ENCODE peak calls at places on chromosomes 16 and 17, in seven cellular contexts. One of them, this sample, is unnamed.

GRCh38 chr17:45019177-45019711 is 32.2 kb downstream of the DCAKD start:
- DNase-seq in heart left ventricle: peak
- DNase-seq in lower leg skin: no peak
- DNase-seq in stimulated activated naive CD4-positive, alpha-beta T cell: peak
- DNase-seq in MM.1S: peak
- DNase-seq in HT-29: peak
- DNase-seq in skeletal muscle cell: no peak
- DNase-seq in this sample: peak

GRCh38 chr17:57834146-57834741 is 15.6 kb downstream of the MRPS23 start:
- DNase-seq in heart left ventricle: peak
- DNase-seq in stimulated activated naive CD4-positive, alpha-beta T cell: no peak
- DNase-seq in lower leg skin: no peak
- DNase-seq in MM.1S: no peak
- DNase-seq in HT-29: peak
- DNase-seq in skeletal muscle cell: no peak
- DNase-seq in this sample: no peak

GRCh38 chr16:69064164-69064563 is 41.3 kb upstream of the HAS3 start:
- DNase-seq in skeletal muscle cell: no peak
- DNase-seq in stimulated activated naive CD4-positive, alpha-beta T cell: no peak
- DNase-seq in heart left ventricle: no peak
- DNase-seq in MM.1S: no peak
- DNase-seq in HT-29: no peak
- DNase-seq in lower leg skin: no peak
- DNase-seq in this sample: no peak

GRCh38 chr16:88527186-88527936 is 42.8 kb upstream of the ZC3H18 start:
- DNase-seq in stimulated activated naive CD4-positive, alpha-beta T cell: peak
- DNase-seq in heart left ventricle: peak
- DNase-seq in skeletal muscle cell: no peak
- DNase-seq in lower leg skin: no peak
- DNase-seq in MM.1S: no peak
- DNase-seq in HT-29: peak
- DNase-seq in this sample: peak

GRCh38 chr17:79607941-79608728 is 2.7 kb downstream of the RBFOX3 start:
- DNase-seq in lower leg skin: no peak
- DNase-seq in MM.1S: no peak
- DNase-seq in HT-29: peak
- DNase-seq in heart left ventricle: no peak
- DNase-seq in skeletal muscle cell: no peak
- DNase-seq in stimulated activated naive CD4-positive, alpha-beta T cell: no peak
- DNase-seq in this sample: no peak

GRCh38 chr16:57534881-57535658 is 1.3 kb downstream of the CCDC102A start:
- DNase-seq in HT-29: no peak
- DNase-seq in MM.1S: no peak
- DNase-seq in lower leg skin: peak
- DNase-seq in skeletal muscle cell: no peak
- DNase-seq in stimulated activated naive CD4-positive, alpha-beta T cell: no peak
- DNase-seq in heart left ventricle: no peak
- DNase-seq in this sample: no peak

GRCh38 chr16:83994087-83994486 is 26.0 kb downstream of the NECAB2 start:
- DNase-seq in MM.1S: no peak
- DNase-seq in skeletal muscle cell: peak
- DNase-seq in HT-29: peak
- DNase-seq in heart left ventricle: no peak
- DNase-seq in lower leg skin: no peak
- DNase-seq in stimulated activated naive CD4-positive, alpha-beta T cell: no peak
- DNase-seq in this sample: no peak

GRCh38 chr17:71118039-71118438 is 948.7 kb downstream of the KCNJ2 start:
- DNase-seq in HT-29: peak
- DNase-seq in MM.1S: peak
- DNase-seq in skeletal muscle cell: no peak
- DNase-seq in stimulated activated naive CD4-positive, alpha-beta T cell: no peak
- DNase-seq in lower leg skin: no peak
- DNase-seq in heart left ventricle: no peak
- DNase-seq in this sample: no peak

GRCh38 chr17:77462101-77462500 is 321.3 kb downstream of the SEC14L1 start:
- DNase-seq in HT-29: no peak
- DNase-seq in heart left ventricle: peak
- DNase-seq in skeletal muscle cell: no peak
- DNase-seq in MM.1S: no peak
- DNase-seq in lower leg skin: no peak
- DNase-seq in stimulated activated naive CD4-positive, alpha-beta T cell: no peak
- DNase-seq in this sample: peak

GRCh38 chr17:38456031-38456815 is 28.0 kb downstream of the ARHGAP23 start:
- DNase-seq in skeletal muscle cell: no peak
- DNase-seq in HT-29: no peak
- DNase-seq in stimulated activated naive CD4-positive, alpha-beta T cell: no peak
- DNase-seq in MM.1S: no peak
- DNase-seq in lower leg skin: no peak
- DNase-seq in heart left ventricle: no peak
- DNase-seq in this sample: no peak

GRCh38 chr17:81563861-81564586 is 11.9 kb upstream of the FAAP100 start:
- DNase-seq in skeletal muscle cell: peak
- DNase-seq in HT-29: no peak
- DNase-seq in lower leg skin: no peak
- DNase-seq in heart left ventricle: peak
- DNase-seq in stimulated activated naive CD4-positive, alpha-beta T cell: no peak
- DNase-seq in MM.1S: no peak
- DNase-seq in this sample: no peak

GRCh38 chr16:4182581-4183257 is 59.2 kb downstream of the SRL start:
- DNase-seq in heart left ventricle: no peak
- DNase-seq in lower leg skin: no peak
- DNase-seq in skeletal muscle cell: no peak
- DNase-seq in MM.1S: no peak
- DNase-seq in stimulated activated naive CD4-positive, alpha-beta T cell: no peak
- DNase-seq in HT-29: no peak
- DNase-seq in this sample: no peak

GRCh38 chr16:46612121-46612520 is 9.1 kb downstream of the SHCBP1 start:
- DNase-seq in stimulated activated naive CD4-positive, alpha-beta T cell: no peak
- DNase-seq in HT-29: no peak
- DNase-seq in heart left ventricle: no peak
- DNase-seq in lower leg skin: no peak
- DNase-seq in MM.1S: peak
- DNase-seq in skeletal muscle cell: no peak
- DNase-seq in this sample: no peak

GRCh38 chr17:58302171-58302918 is 21.6 kb upstream of the MPO start:
- DNase-seq in skeletal muscle cell: no peak
- DNase-seq in MM.1S: no peak
- DNase-seq in lower leg skin: peak
- DNase-seq in stimulated activated naive CD4-positive, alpha-beta T cell: no peak
- DNase-seq in HT-29: no peak
- DNase-seq in heart left ventricle: no peak
- DNase-seq in this sample: no peak

GRCh38 chr16:88995746-88996535 is 18.9 kb upstream of the CBFA2T3 start:
- DNase-seq in HT-29: no peak
- DNase-seq in skeletal muscle cell: no peak
- DNase-seq in heart left ventricle: no peak
- DNase-seq in stimulated activated naive CD4-positive, alpha-beta T cell: no peak
- DNase-seq in MM.1S: no peak
- DNase-seq in lower leg skin: no peak
- DNase-seq in this sample: no peak

GRCh38 chr17:1865252-1866037 is 35.6 kb downstream of the RPA1 start:
- DNase-seq in heart left ventricle: no peak
- DNase-seq in lower leg skin: peak
- DNase-seq in skeletal muscle cell: no peak
- DNase-seq in stimulated activated naive CD4-positive, alpha-beta T cell: peak
- DNase-seq in HT-29: peak
- DNase-seq in MM.1S: peak
- DNase-seq in this sample: peak

GRCh38 chr17:29720471-29720990 is 97.8 kb upstream of the CORO6 start:
- DNase-seq in stimulated activated naive CD4-positive, alpha-beta T cell: no peak
- DNase-seq in HT-29: no peak
- DNase-seq in skeletal muscle cell: no peak
- DNase-seq in lower leg skin: no peak
- DNase-seq in MM.1S: no peak
- DNase-seq in heart left ventricle: no peak
- DNase-seq in this sample: no peak

GRCh38 chr16:73277066-73277465 is 229.1 kb upstream of the ZFHX3 start:
- DNase-seq in MM.1S: no peak
- DNase-seq in skeletal muscle cell: no peak
- DNase-seq in stimulated activated naive CD4-positive, alpha-beta T cell: no peak
- DNase-seq in heart left ventricle: no peak
- DNase-seq in lower leg skin: no peak
- DNase-seq in HT-29: no peak
- DNase-seq in this sample: no peak

GRCh38 chr17:29612404-29613370 is 10.0 kb downstream of the CORO6 start:
- DNase-seq in HT-29: no peak
- DNase-seq in MM.1S: no peak
- DNase-seq in heart left ventricle: no peak
- DNase-seq in skeletal muscle cell: no peak
- DNase-seq in lower leg skin: no peak
- DNase-seq in stimulated activated naive CD4-positive, alpha-beta T cell: no peak
- DNase-seq in this sample: no peak

GRCh38 chr17:42016952-42017865 is at the start of gene DNAJC7:
- DNase-seq in MM.1S: peak
- DNase-seq in lower leg skin: peak
- DNase-seq in heart left ventricle: peak
- DNase-seq in stimulated activated naive CD4-positive, alpha-beta T cell: peak
- DNase-seq in HT-29: peak
- DNase-seq in skeletal muscle cell: peak
- DNase-seq in this sample: peak

GRCh38 chr16:73202176-73202729 is 154.3 kb upstream of the ZFHX3 start:
- DNase-seq in stimulated activated naive CD4-positive, alpha-beta T cell: no peak
- DNase-seq in lower leg skin: no peak
- DNase-seq in heart left ventricle: peak
- DNase-seq in HT-29: no peak
- DNase-seq in MM.1S: no peak
- DNase-seq in skeletal muscle cell: peak
- DNase-seq in this sample: no peak

This sample was measured in naive thymus-derived CD4-positive, alpha-beta T cell.